ENCODE peak calls at places on chromosome 18, in six cellular contexts. N is right lobe of liver; H is NCI-H748 treated with DMSO at 0.1 percent for 48 hours; T is activated naive CD8-positive, alpha-beta T cell treated with anti-CD3 and anti-CD28 coated beads, Interleukin-2, amount 50 U/mL, for 24 hours; Q is A549; G is activated T-helper 1 cell treated with anti-CD3 and anti-CD28 coated beads, Interleukin-2, amount 50 U/mL, for 16 hours. I is an unnamed sample.
A peak's percentile ranks its signal among the peaks of the same experiment; 100 is the strongest.

GRCh38 chr18:8816805-8817204 is 111.4 kb downstream of the MTCL1 start:
- DNase-seq in G (no peak), H (no peak), T (no peak), N (no peak), Q (no peak), I (no peak)

GRCh38 chr18:57846258-57846657 is 43.1 kb upstream of the ATP8B1 start:
- DNase-seq in H (no peak), Q (peak; percentile 71), G (no peak), T (no peak), N (no peak), I (no peak)

GRCh38 chr18:34801769-34802168 is 91.7 kb downstream of the DTNA start:
- DNase-seq in T (no peak), N (no peak), Q (no peak), H (no peak), G (no peak), I (no peak)

GRCh38 chr18:58337688-58338087 is 291.2 kb downstream of the ALPK2 start:
- DNase-seq in Q (no peak), T (no peak), N (no peak), H (no peak), G (no peak), I (no peak)

GRCh38 chr18:39313992-39314391 is 1748.4 kb upstream of the CELF4 start:
- DNase-seq in H (peak; percentile 86), N (no peak), T (no peak), Q (no peak), G (no peak), I (no peak)

GRCh38 chr18:4450065-4450676 is 4.9 kb downstream of the DLGAP1 start:
- DNase-seq in G (no peak), T (no peak), H (no peak), N (no peak), Q (no peak), I (no peak)

GRCh38 chr18:11119962-11120361 is 29.4 kb downstream of the PIEZO2 start:
- DNase-seq in N (no peak), G (no peak), H (no peak), T (no peak), Q (peak; percentile 6), I (no peak)

GRCh38 chr18:70072678-70073077 is 125.0 kb upstream of the CD226 start:
- DNase-seq in G (no peak), H (peak; percentile 65), N (no peak), Q (no peak), T (no peak), I (no peak)

GRCh38 chr18:26309283-26309682 is 83.0 kb downstream of the TAF4B start:
- DNase-seq in Q (peak; percentile 3), T (no peak), G (no peak), H (no peak), N (no peak), I (no peak)

GRCh38 chr18:10368456-10369453 is 85.7 kb upstream of the APCDD1 start:
- DNase-seq in H (no peak), N (no peak), Q (no peak), T (no peak), G (no peak), I (no peak)

GRCh38 chr18:75923169-75923568 is 495.7 kb upstream of the SMIM21 start:
- DNase-seq in N (no peak), G (no peak), T (no peak), H (no peak), Q (peak; percentile 29), I (peak; percentile 55)

GRCh38 chr18:79447703-79448367 is 52.1 kb downstream of the NFATC1 start:
- DNase-seq in Q (no peak), H (no peak), N (no peak), T (no peak), G (no peak), I (no peak)

GRCh38 chr18:67463829-67464228 is 52.7 kb downstream of the DSEL start:
- DNase-seq in G (no peak), T (no peak), N (no peak), Q (no peak), H (no peak), I (no peak)

GRCh38 chr18:35463050-35463449 is 34.7 kb downstream of the INO80C start:
- DNase-seq in T (no peak), Q (no peak), H (no peak), G (no peak), N (no peak), I (no peak)